ENCODE peak calls at places on chromosomes 16 and 17, in five cellular contexts. One of them, this sample, is unnamed.

GRCh38 chr16:4754865-4755264 is 12.1 kb downstream of the ZNF500 start:
- DNase-seq in left ventricle myocardium inferior: no peak
- DNase-seq in HFFc6: no peak
- DNase-seq in naive thymus-derived CD8-positive, alpha-beta T cell: no peak
- DNase-seq in stimulated activated CD8-positive, alpha-beta memory T cell treated with anti-CD3 and anti-CD28 coated beads, Interleukin-4, amount 100 ng/mL, for 24 hours: no peak
- DNase-seq in this sample: no peak

GRCh38 chr16:81405702-81406113 is 38.9 kb upstream of the CMIP start:
- DNase-seq in naive thymus-derived CD8-positive, alpha-beta T cell: no peak
- DNase-seq in left ventricle myocardium inferior: no peak
- DNase-seq in HFFc6: peak
- DNase-seq in stimulated activated CD8-positive, alpha-beta memory T cell treated with anti-CD3 and anti-CD28 coated beads, Interleukin-4, amount 100 ng/mL, for 24 hours: no peak
- DNase-seq in this sample: no peak

GRCh38 chr16:79805621-79806020 is 205.1 kb upstream of the MAF start:
- DNase-seq in left ventricle myocardium inferior: no peak
- DNase-seq in stimulated activated CD8-positive, alpha-beta memory T cell treated with anti-CD3 and anti-CD28 coated beads, Interleukin-4, amount 100 ng/mL, for 24 hours: no peak
- DNase-seq in HFFc6: no peak
- DNase-seq in naive thymus-derived CD8-positive, alpha-beta T cell: no peak
- DNase-seq in this sample: no peak

GRCh38 chr17:77332034-77332971 is 191.5 kb downstream of the SEC14L1 start:
- DNase-seq in stimulated activated CD8-positive, alpha-beta memory T cell treated with anti-CD3 and anti-CD28 coated beads, Interleukin-4, amount 100 ng/mL, for 24 hours: no peak
- DNase-seq in HFFc6: no peak
- DNase-seq in naive thymus-derived CD8-positive, alpha-beta T cell: peak
- DNase-seq in left ventricle myocardium inferior: no peak
- DNase-seq in this sample: peak

GRCh38 chr17:68057531-68057952 is 22.0 kb downstream of the KPNA2 start:
- DNase-seq in left ventricle myocardium inferior: no peak
- DNase-seq in stimulated activated CD8-positive, alpha-beta memory T cell treated with anti-CD3 and anti-CD28 coated beads, Interleukin-4, amount 100 ng/mL, for 24 hours: peak
- DNase-seq in naive thymus-derived CD8-positive, alpha-beta T cell: peak
- DNase-seq in HFFc6: peak
- DNase-seq in this sample: no peak

GRCh38 chr17:50222922-50223321 is 21.5 kb upstream of the COL1A1 start:
- DNase-seq in HFFc6: no peak
- DNase-seq in stimulated activated CD8-positive, alpha-beta memory T cell treated with anti-CD3 and anti-CD28 coated beads, Interleukin-4, amount 100 ng/mL, for 24 hours: no peak
- DNase-seq in naive thymus-derived CD8-positive, alpha-beta T cell: no peak
- DNase-seq in left ventricle myocardium inferior: no peak
- DNase-seq in this sample: no peak

GRCh38 chr17:8149419-8150193 is 2.6 kb downstream of the PER1 start:
- DNase-seq in stimulated activated CD8-positive, alpha-beta memory T cell treated with anti-CD3 and anti-CD28 coated beads, Interleukin-4, amount 100 ng/mL, for 24 hours: no peak
- DNase-seq in left ventricle myocardium inferior: no peak
- DNase-seq in HFFc6: no peak
- DNase-seq in naive thymus-derived CD8-positive, alpha-beta T cell: peak
- DNase-seq in this sample: peak

GRCh38 chr16:22721497-22722100 is 92.4 kb upstream of the HS3ST2 start:
- DNase-seq in naive thymus-derived CD8-positive, alpha-beta T cell: no peak
- DNase-seq in stimulated activated CD8-positive, alpha-beta memory T cell treated with anti-CD3 and anti-CD28 coated beads, Interleukin-4, amount 100 ng/mL, for 24 hours: no peak
- DNase-seq in left ventricle myocardium inferior: peak
- DNase-seq in HFFc6: no peak
- DNase-seq in this sample: no peak

GRCh38 chr16:65038125-65038524 is 83.7 kb downstream of the CDH11 start:
- DNase-seq in HFFc6: no peak
- DNase-seq in stimulated activated CD8-positive, alpha-beta memory T cell treated with anti-CD3 and anti-CD28 coated beads, Interleukin-4, amount 100 ng/mL, for 24 hours: no peak
- DNase-seq in left ventricle myocardium inferior: no peak
- DNase-seq in naive thymus-derived CD8-positive, alpha-beta T cell: no peak
- DNase-seq in this sample: no peak

GRCh38 chr16:53744449-53744848 is 40.5 kb downstream of the FTO start:
- DNase-seq in left ventricle myocardium inferior: no peak
- DNase-seq in stimulated activated CD8-positive, alpha-beta memory T cell treated with anti-CD3 and anti-CD28 coated beads, Interleukin-4, amount 100 ng/mL, for 24 hours: no peak
- DNase-seq in HFFc6: no peak
- DNase-seq in naive thymus-derived CD8-positive, alpha-beta T cell: peak
- DNase-seq in this sample: no peak

GRCh38 chr16:50281391-50282009 is 15.1 kb downstream of the ADCY7 start:
- DNase-seq in naive thymus-derived CD8-positive, alpha-beta T cell: no peak
- DNase-seq in HFFc6: no peak
- DNase-seq in stimulated activated CD8-positive, alpha-beta memory T cell treated with anti-CD3 and anti-CD28 coated beads, Interleukin-4, amount 100 ng/mL, for 24 hours: no peak
- DNase-seq in left ventricle myocardium inferior: no peak
- DNase-seq in this sample: peak

GRCh38 chr17:81346908-81347349 is 48.3 kb upstream of the BAHCC1 start:
- DNase-seq in stimulated activated CD8-positive, alpha-beta memory T cell treated with anti-CD3 and anti-CD28 coated beads, Interleukin-4, amount 100 ng/mL, for 24 hours: no peak
- DNase-seq in left ventricle myocardium inferior: no peak
- DNase-seq in HFFc6: no peak
- DNase-seq in naive thymus-derived CD8-positive, alpha-beta T cell: no peak
- DNase-seq in this sample: no peak

GRCh38 chr17:3572231-3572630 is 14.6 kb upstream of the TRPV3 start:
- DNase-seq in HFFc6: no peak
- DNase-seq in stimulated activated CD8-positive, alpha-beta memory T cell treated with anti-CD3 and anti-CD28 coated beads, Interleukin-4, amount 100 ng/mL, for 24 hours: no peak
- DNase-seq in naive thymus-derived CD8-positive, alpha-beta T cell: no peak
- DNase-seq in left ventricle myocardium inferior: no peak
- DNase-seq in this sample: no peak

GRCh38 chr17:79114455-79115301 is 40.1 kb downstream of the ENGASE start:
- DNase-seq in left ventricle myocardium inferior: peak
- DNase-seq in naive thymus-derived CD8-positive, alpha-beta T cell: no peak
- DNase-seq in stimulated activated CD8-positive, alpha-beta memory T cell treated with anti-CD3 and anti-CD28 coated beads, Interleukin-4, amount 100 ng/mL, for 24 hours: no peak
- DNase-seq in HFFc6: no peak
- DNase-seq in this sample: peak

GRCh38 chr17:20053343-20053964 is 44.3 kb downstream of the SPECC1 start:
- DNase-seq in HFFc6: no peak
- DNase-seq in naive thymus-derived CD8-positive, alpha-beta T cell: no peak
- DNase-seq in left ventricle myocardium inferior: no peak
- DNase-seq in stimulated activated CD8-positive, alpha-beta memory T cell treated with anti-CD3 and anti-CD28 coated beads, Interleukin-4, amount 100 ng/mL, for 24 hours: no peak
- DNase-seq in this sample: no peak

GRCh38 chr17:81468765-81469121 is 43.9 kb downstream of the ACTG1 start:
- DNase-seq in stimulated activated CD8-positive, alpha-beta memory T cell treated with anti-CD3 and anti-CD28 coated beads, Interleukin-4, amount 100 ng/mL, for 24 hours: no peak
- DNase-seq in left ventricle myocardium inferior: no peak
- DNase-seq in HFFc6: no peak
- DNase-seq in naive thymus-derived CD8-positive, alpha-beta T cell: no peak
- DNase-seq in this sample: no peak

GRCh38 chr17:7862692-7863437 is 5.1 kb downstream of the CYB5D1 start:
- DNase-seq in stimulated activated CD8-positive, alpha-beta memory T cell treated with anti-CD3 and anti-CD28 coated beads, Interleukin-4, amount 100 ng/mL, for 24 hours: no peak
- DNase-seq in HFFc6: no peak
- DNase-seq in naive thymus-derived CD8-positive, alpha-beta T cell: peak
- DNase-seq in left ventricle myocardium inferior: peak
- DNase-seq in this sample: no peak

GRCh38 chr17:43860927-43861622 is 14.1 kb downstream of the CD300LG start:
- DNase-seq in stimulated activated CD8-positive, alpha-beta memory T cell treated with anti-CD3 and anti-CD28 coated beads, Interleukin-4, amount 100 ng/mL, for 24 hours: no peak
- DNase-seq in naive thymus-derived CD8-positive, alpha-beta T cell: no peak
- DNase-seq in left ventricle myocardium inferior: peak
- DNase-seq in HFFc6: no peak
- DNase-seq in this sample: no peak

GRCh38 chr17:67549787-67550186 is 167.9 kb upstream of the NOL11 start:
- DNase-seq in stimulated activated CD8-positive, alpha-beta memory T cell treated with anti-CD3 and anti-CD28 coated beads, Interleukin-4, amount 100 ng/mL, for 24 hours: no peak
- DNase-seq in naive thymus-derived CD8-positive, alpha-beta T cell: no peak
- DNase-seq in left ventricle myocardium inferior: no peak
- DNase-seq in HFFc6: no peak
- DNase-seq in this sample: no peak

GRCh38 chr17:60154616-60155426 is 5.0 kb downstream of the CA4 start:
- DNase-seq in naive thymus-derived CD8-positive, alpha-beta T cell: no peak
- DNase-seq in HFFc6: peak
- DNase-seq in stimulated activated CD8-positive, alpha-beta memory T cell treated with anti-CD3 and anti-CD28 coated beads, Interleukin-4, amount 100 ng/mL, for 24 hours: no peak
- DNase-seq in left ventricle myocardium inferior: no peak
- DNase-seq in this sample: peak

GRCh38 chr16:9447195-9447551 is 355.7 kb downstream of the HAPSTR1 start:
- DNase-seq in stimulated activated CD8-positive, alpha-beta memory T cell treated with anti-CD3 and anti-CD28 coated beads, Interleukin-4, amount 100 ng/mL, for 24 hours: no peak
- DNase-seq in naive thymus-derived CD8-positive, alpha-beta T cell: no peak
- DNase-seq in HFFc6: no peak
- DNase-seq in left ventricle myocardium inferior: peak
- DNase-seq in this sample: peak

GRCh38 chr16:10776280-10776679 is 32.6 kb downstream of the NUBP1 start:
- DNase-seq in HFFc6: no peak
- DNase-seq in naive thymus-derived CD8-positive, alpha-beta T cell: peak
- DNase-seq in stimulated activated CD8-positive, alpha-beta memory T cell treated with anti-CD3 and anti-CD28 coated beads, Interleukin-4, amount 100 ng/mL, for 24 hours: no peak
- DNase-seq in left ventricle myocardium inferior: no peak
- DNase-seq in this sample: no peak

GRCh38 chr17:40364121-40364861 is at the start of gene GJD3:
- DNase-seq in naive thymus-derived CD8-positive, alpha-beta T cell: no peak
- DNase-seq in stimulated activated CD8-positive, alpha-beta memory T cell treated with anti-CD3 and anti-CD28 coated beads, Interleukin-4, amount 100 ng/mL, for 24 hours: no peak
- DNase-seq in HFFc6: no peak
- DNase-seq in left ventricle myocardium inferior: no peak
- DNase-seq in this sample: no peak

GRCh38 chr16:61879306-61879705 is 156.9 kb downstream of the CDH8 start:
- DNase-seq in HFFc6: no peak
- DNase-seq in stimulated activated CD8-positive, alpha-beta memory T cell treated with anti-CD3 and anti-CD28 coated beads, Interleukin-4, amount 100 ng/mL, for 24 hours: no peak
- DNase-seq in naive thymus-derived CD8-positive, alpha-beta T cell: no peak
- DNase-seq in left ventricle myocardium inferior: no peak
- DNase-seq in this sample: no peak

GRCh38 chr16:82783933-82784566 is 157.3 kb downstream of the CDH13 start:
- DNase-seq in naive thymus-derived CD8-positive, alpha-beta T cell: no peak
- DNase-seq in left ventricle myocardium inferior: no peak
- DNase-seq in HFFc6: no peak
- DNase-seq in stimulated activated CD8-positive, alpha-beta memory T cell treated with anti-CD3 and anti-CD28 coated beads, Interleukin-4, amount 100 ng/mL, for 24 hours: no peak
- DNase-seq in this sample: no peak